ENCODE peak calls at places on chromosomes 13 and 19, in five cellular contexts. F is T follicular helper cell, X is nucleus accumbens, M is GM23338, O is NCI-H2227 treated with DMSO at 0.1 percent for 48 hours. H is an unnamed sample.

GRCh38 chr19:29273000-29273691 is 60.2 kb upstream of the UQCRFS1 start:
- DNase-seq in F (no peak), X (no peak), M (no peak), O (no peak), H (no peak)

GRCh38 chr13:39816936-39817335 is 161.5 kb downstream of the COG6 start:
- DNase-seq in F (no peak), X (no peak), M (no peak), O (no peak), H (no peak)

GRCh38 chr13:35714588-35714987 is 238.1 kb upstream of the MAB21L1 start:
- DNase-seq in F (no peak), X (no peak), M (no peak), O (no peak), H (no peak)

GRCh38 chr19:35008891-35009341 is 8.8 kb downstream of the GRAMD1A start:
- DNase-seq in F (no peak), X (no peak), M (no peak), O (no peak), H (no peak)

GRCh38 chr13:29436721-29437250 is 158.7 kb downstream of the SLC7A1 start:
- DNase-seq in F (no peak), X (no peak), M (no peak), O (no peak), H (no peak)

GRCh38 chr13:94427313-94427712 is 52.2 kb downstream of the DCT start:
- DNase-seq in F (no peak), X (no peak), M (no peak), O (no peak), H (no peak)

GRCh38 chr13:46170268-46170667 is 11.7 kb downstream of the LCP1 start:
- DNase-seq in F (no peak), X (no peak), M (peak), O (no peak), H (no peak)

GRCh38 chr13:63501702-63502101 is 2086.1 kb upstream of the PCDH20 start:
- DNase-seq in F (no peak), X (no peak), M (no peak), O (no peak), H (no peak)

GRCh38 chr13:25764378-25764777 is 287.4 kb downstream of the SHISA2 start:
- DNase-seq in F (no peak), X (no peak), M (peak), O (no peak), H (no peak)

GRCh38 chr19:51593138-51593890 is 22.2 kb downstream of the ZNF175 start:
- DNase-seq in F (no peak), X (no peak), M (peak), O (no peak), H (no peak)

GRCh38 chr19:13036366-13036976 is 41.2 kb downstream of the NFIX start:
- DNase-seq in F (no peak), X (no peak), M (no peak), O (no peak), H (no peak)

GRCh38 chr13:108950333-108951010 is 321.1 kb downstream of the MYO16 start:
- DNase-seq in F (no peak), X (no peak), M (no peak), O (no peak), H (no peak)

GRCh38 chr19:17953869-17954268 is 13.0 kb upstream of the KCNN1 start:
- DNase-seq in F (no peak), X (no peak), M (no peak), O (no peak), H (no peak)

GRCh38 chr19:42601811-42602443 is 7.2 kb upstream of the CEACAM8 start:
- DNase-seq in F (no peak), X (no peak), M (peak), O (no peak), H (no peak)

GRCh38 chr13:36038785-36039415 is 92.3 kb downstream of the DCLK1 start:
- DNase-seq in F (no peak), X (no peak), M (no peak), O (no peak), H (no peak)

GRCh38 chr19:5492281-5492812 is 37.1 kb downstream of the ZNRF4 start:
- DNase-seq in F (no peak), X (no peak), M (no peak), O (no peak), H (no peak)

GRCh38 chr13:113862766-113863510 is 938 bp downstream of the GAS6 start:
- DNase-seq in F (no peak), X (no peak), M (peak), O (no peak), H (no peak)

GRCh38 chr19:34365463-34366401 is 736 bp downstream of the GPI start:
- DNase-seq in F (no peak), X (no peak), M (peak), O (peak), H (no peak)

GRCh38 chr19:46489445-46490272 is 6.0 kb downstream of the PNMA8B start:
- DNase-seq in F (no peak), X (no peak), M (peak), O (no peak), H (no peak)

GRCh38 chr19:46368116-46368515 is 21.2 kb downstream of the PPP5C start:
- DNase-seq in F (no peak), X (no peak), M (no peak), O (no peak), H (no peak)